ENCODE peak calls at places on chromosome 15, in six cellular contexts. One of them, this sample, is unnamed.
A peak's percentile ranks its signal among the peaks of the same experiment; 100 is the strongest.

GRCh38 chr15:65927545-65927944 is 58.3 kb downstream of the RAB11A start:
- DNase-seq in dorsolateral prefrontal cortex: no peak
- DNase-seq in epithelial cell of esophagus: peak; percentile 17
- DNase-seq in choroid plexus epithelial cell: no peak
- DNase-seq in AG04450: no peak
- DNase-seq in HL-60: no peak
- DNase-seq in this sample: no peak

GRCh38 chr15:76150508-76150907 is 90.7 kb downstream of the TMEM266 start:
- DNase-seq in dorsolateral prefrontal cortex: no peak
- DNase-seq in epithelial cell of esophagus: no peak
- DNase-seq in choroid plexus epithelial cell: no peak
- DNase-seq in AG04450: no peak
- DNase-seq in HL-60: peak; percentile 67
- DNase-seq in this sample: no peak

GRCh38 chr15:73822998-73823397 is 50.4 kb upstream of the TBC1D21 start:
- DNase-seq in dorsolateral prefrontal cortex: no peak
- DNase-seq in epithelial cell of esophagus: peak; percentile 53
- DNase-seq in choroid plexus epithelial cell: peak; percentile 57
- DNase-seq in AG04450: no peak
- DNase-seq in HL-60: no peak
- DNase-seq in this sample: peak; percentile 64

GRCh38 chr15:70188286-70188685 is 90.6 kb upstream of the TLE3 start:
- DNase-seq in dorsolateral prefrontal cortex: no peak
- DNase-seq in epithelial cell of esophagus: no peak
- DNase-seq in choroid plexus epithelial cell: no peak
- DNase-seq in AG04450: no peak
- DNase-seq in HL-60: no peak
- DNase-seq in this sample: no peak

GRCh38 chr15:62087671-62088360 is 21.0 kb downstream of the C2CD4A start:
- DNase-seq in dorsolateral prefrontal cortex: no peak
- DNase-seq in epithelial cell of esophagus: peak; percentile 56
- DNase-seq in choroid plexus epithelial cell: peak; percentile 63
- DNase-seq in AG04450: no peak
- DNase-seq in HL-60: no peak
- DNase-seq in this sample: peak; percentile 85

GRCh38 chr15:70356919-70357318 is 259.2 kb upstream of the TLE3 start:
- DNase-seq in dorsolateral prefrontal cortex: no peak
- DNase-seq in epithelial cell of esophagus: no peak
- DNase-seq in choroid plexus epithelial cell: peak; percentile 24
- DNase-seq in AG04450: no peak
- DNase-seq in HL-60: no peak
- DNase-seq in this sample: no peak

GRCh38 chr15:92071030-92071644 is 217.6 kb downstream of the SLCO3A1 start:
- DNase-seq in dorsolateral prefrontal cortex: no peak
- DNase-seq in epithelial cell of esophagus: no peak
- DNase-seq in choroid plexus epithelial cell: no peak
- DNase-seq in AG04450: no peak
- DNase-seq in HL-60: no peak
- DNase-seq in this sample: no peak

GRCh38 chr15:92808611-92809063 is 91.5 kb upstream of the CHD2 start:
- DNase-seq in dorsolateral prefrontal cortex: no peak
- DNase-seq in epithelial cell of esophagus: peak; percentile 64
- DNase-seq in choroid plexus epithelial cell: peak; percentile 79
- DNase-seq in AG04450: no peak
- DNase-seq in HL-60: no peak
- DNase-seq in this sample: peak; percentile 63

GRCh38 chr15:46366360-46367007 is 731.7 kb downstream of the SQOR start:
- DNase-seq in dorsolateral prefrontal cortex: no peak
- DNase-seq in epithelial cell of esophagus: no peak
- DNase-seq in choroid plexus epithelial cell: no peak
- DNase-seq in AG04450: no peak
- DNase-seq in HL-60: no peak
- DNase-seq in this sample: no peak

GRCh38 chr15:48541659-48542334 is 103.7 kb downstream of the FBN1 start:
- DNase-seq in dorsolateral prefrontal cortex: no peak
- DNase-seq in epithelial cell of esophagus: peak; percentile 76
- DNase-seq in choroid plexus epithelial cell: peak; percentile 84
- DNase-seq in AG04450: no peak
- DNase-seq in HL-60: no peak
- DNase-seq in this sample: peak; percentile 86

GRCh38 chr15:62559049-62559733 is 394.1 kb upstream of the C2CD4B start:
- DNase-seq in dorsolateral prefrontal cortex: peak; percentile 32
- DNase-seq in epithelial cell of esophagus: no peak
- DNase-seq in choroid plexus epithelial cell: peak; percentile 36
- DNase-seq in AG04450: no peak
- DNase-seq in HL-60: no peak
- DNase-seq in this sample: peak; percentile 66

GRCh38 chr15:70060214-70061085 is 37.3 kb downstream of the TLE3 start:
- DNase-seq in dorsolateral prefrontal cortex: no peak
- DNase-seq in epithelial cell of esophagus: no peak
- DNase-seq in choroid plexus epithelial cell: no peak
- DNase-seq in AG04450: no peak
- DNase-seq in HL-60: no peak
- DNase-seq in this sample: no peak

GRCh38 chr15:71485094-71485693 is 325.2 kb upstream of the NR2E3 start:
- DNase-seq in dorsolateral prefrontal cortex: no peak
- DNase-seq in epithelial cell of esophagus: no peak
- DNase-seq in choroid plexus epithelial cell: no peak
- DNase-seq in AG04450: no peak
- DNase-seq in HL-60: no peak
- DNase-seq in this sample: no peak
- TF ChIP-seq CTCF in dorsolateral prefrontal cortex: no peak
- TF ChIP-seq CTCF in epithelial cell of esophagus: peak; percentile 47
- TF ChIP-seq CTCF in choroid plexus epithelial cell: peak; percentile 64
- TF ChIP-seq CTCF in AG04450: peak; percentile 38
- TF ChIP-seq CTCF in HL-60: peak; percentile 27
- TF ChIP-seq CTCF in this sample: peak; percentile 54

GRCh38 chr15:52506549-52506948 is 22.1 kb downstream of the MYO5A start:
- DNase-seq in dorsolateral prefrontal cortex: no peak
- DNase-seq in epithelial cell of esophagus: no peak
- DNase-seq in choroid plexus epithelial cell: no peak
- DNase-seq in AG04450: no peak
- DNase-seq in HL-60: no peak
- DNase-seq in this sample: no peak

GRCh38 chr15:52514482-52514881 is 14.2 kb downstream of the MYO5A start:
- DNase-seq in dorsolateral prefrontal cortex: no peak
- DNase-seq in epithelial cell of esophagus: peak; percentile 83
- DNase-seq in choroid plexus epithelial cell: no peak
- DNase-seq in AG04450: no peak
- DNase-seq in HL-60: no peak
- DNase-seq in this sample: no peak

GRCh38 chr15:52515343-52515742 is 13.3 kb downstream of the MYO5A start:
- DNase-seq in dorsolateral prefrontal cortex: no peak
- DNase-seq in epithelial cell of esophagus: no peak
- DNase-seq in choroid plexus epithelial cell: no peak
- DNase-seq in AG04450: no peak
- DNase-seq in HL-60: no peak
- DNase-seq in this sample: no peak

GRCh38 chr15:52509500-52510244 is 19.0 kb downstream of the MYO5A start:
- DNase-seq in dorsolateral prefrontal cortex: no peak
- DNase-seq in epithelial cell of esophagus: no peak
- DNase-seq in choroid plexus epithelial cell: no peak
- DNase-seq in AG04450: no peak
- DNase-seq in HL-60: no peak
- DNase-seq in this sample: no peak

DNA sequence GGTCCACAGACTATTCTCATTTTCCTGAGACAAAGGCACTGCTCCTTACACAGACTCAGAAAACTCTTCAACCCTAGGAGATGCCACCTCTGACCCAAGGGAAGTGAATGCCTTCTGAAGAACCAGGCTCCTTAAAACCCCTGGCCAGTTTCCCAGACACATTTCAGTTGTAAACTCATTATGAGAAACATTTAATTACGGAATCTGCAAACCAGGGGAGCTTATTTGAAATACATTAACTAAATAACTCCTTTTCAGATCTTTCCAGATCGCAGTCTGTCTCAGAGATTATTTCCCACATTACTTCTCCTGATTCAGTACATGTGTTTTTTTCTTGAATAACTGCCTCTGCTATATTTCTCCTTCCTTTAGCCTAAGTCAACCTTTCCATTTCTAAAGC is 17.6 kb downstream of the MYO5A start:
- DNase-seq in dorsolateral prefrontal cortex: no peak
- DNase-seq in epithelial cell of esophagus: no peak
- DNase-seq in choroid plexus epithelial cell: no peak
- DNase-seq in AG04450: no peak
- DNase-seq in HL-60: no peak
- DNase-seq in this sample: no peak
- H3K4me3 ChIP-seq in dorsolateral prefrontal cortex: no peak overlapping the region
- H3K4me3 ChIP-seq in epithelial cell of esophagus: no peak overlapping the region
- H3K4me3 ChIP-seq in choroid plexus epithelial cell: no peak overlapping the region
- H3K4me3 ChIP-seq in AG04450: no peak overlapping the region
- H3K4me3 ChIP-seq in HL-60: no peak overlapping the region
- H3K4me3 ChIP-seq in this sample: no peak overlapping the region

GRCh38 chr15:52180851-52181450 is 10.2 kb downstream of the GNB5 start:
- DNase-seq in dorsolateral prefrontal cortex: no peak
- DNase-seq in epithelial cell of esophagus: no peak
- DNase-seq in choroid plexus epithelial cell: no peak
- DNase-seq in AG04450: no peak
- DNase-seq in HL-60: no peak
- DNase-seq in this sample: no peak

GRCh38 chr15:52181938-52182780 is 9.0 kb downstream of the GNB5 start:
- DNase-seq in dorsolateral prefrontal cortex: no peak
- DNase-seq in epithelial cell of esophagus: no peak
- DNase-seq in choroid plexus epithelial cell: no peak
- DNase-seq in AG04450: no peak
- DNase-seq in HL-60: no peak
- DNase-seq in this sample: no peak

GRCh38 chr15:52180196-52180835 is 10.9 kb downstream of the GNB5 start:
- DNase-seq in dorsolateral prefrontal cortex: no peak
- DNase-seq in epithelial cell of esophagus: no peak
- DNase-seq in choroid plexus epithelial cell: peak; percentile 18
- DNase-seq in AG04450: no peak
- DNase-seq in HL-60: no peak
- DNase-seq in this sample: no peak

GRCh38 chr15:52178765-52179164 is 12.4 kb downstream of the GNB5 start:
- DNase-seq in dorsolateral prefrontal cortex: no peak
- DNase-seq in epithelial cell of esophagus: no peak
- DNase-seq in choroid plexus epithelial cell: no peak
- DNase-seq in AG04450: no peak
- DNase-seq in HL-60: no peak
- DNase-seq in this sample: no peak

GRCh38 chr15:52179278-52180195 is 11.7 kb downstream of the GNB5 start:
- DNase-seq in dorsolateral prefrontal cortex: peak; percentile 52
- DNase-seq in epithelial cell of esophagus: peak; percentile 91
- DNase-seq in choroid plexus epithelial cell: peak; percentile 83
- DNase-seq in AG04450: no peak
- DNase-seq in HL-60: peak; percentile 49
- DNase-seq in this sample: peak; percentile 78
- TF ChIP-seq CTCF in dorsolateral prefrontal cortex: no peak
- TF ChIP-seq CTCF in epithelial cell of esophagus: no peak
- TF ChIP-seq CTCF in choroid plexus epithelial cell: no peak
- TF ChIP-seq CTCF in AG04450: no peak
- TF ChIP-seq CTCF in HL-60: no peak
- TF ChIP-seq CTCF in this sample: no peak

DNA sequence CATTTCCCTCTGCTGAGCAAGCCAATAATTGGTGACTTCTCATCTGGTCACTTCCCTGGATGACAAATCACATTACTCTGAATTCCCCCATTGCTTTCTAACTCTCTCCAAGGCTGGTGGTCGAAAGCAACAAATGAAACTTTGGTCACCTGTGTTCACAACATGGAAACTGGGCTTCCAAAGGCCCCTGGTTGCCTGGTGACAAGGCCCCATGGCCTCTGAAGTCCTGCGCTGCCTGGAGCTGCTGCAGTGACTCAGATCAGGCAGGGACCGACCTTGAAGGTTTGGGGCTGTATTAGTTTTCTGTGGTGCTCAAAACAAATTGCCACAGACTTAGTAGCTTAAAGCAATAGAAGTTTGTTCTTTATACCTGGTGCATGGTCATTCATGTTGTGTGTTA is 345.3 kb downstream of the WDR72 start:
- DNase-seq in dorsolateral prefrontal cortex: no peak
- DNase-seq in epithelial cell of esophagus: no peak
- DNase-seq in choroid plexus epithelial cell: no peak
- DNase-seq in AG04450: no peak
- DNase-seq in HL-60: no peak
- DNase-seq in this sample: no peak
- H3K4me3 ChIP-seq in dorsolateral prefrontal cortex: no peak overlapping the region
- H3K4me3 ChIP-seq in epithelial cell of esophagus: no peak overlapping the region
- H3K4me3 ChIP-seq in choroid plexus epithelial cell: no peak overlapping the region
- H3K4me3 ChIP-seq in AG04450: no peak overlapping the region
- H3K4me3 ChIP-seq in HL-60: no peak overlapping the region
- H3K4me3 ChIP-seq in this sample: no peak overlapping the region

This sample was measured in fibroblast of pulmonary artery.